ENCODE peak calls at places on chromosomes 16 and 17, in six cellular contexts. One of them, this sample, is unnamed.

GRCh38 chr17:4364622-4365041 is 1.8 kb downstream of the UBE2G1 start:
- DNase-seq in HFF-Myc: no peak
- DNase-seq in NCI-H1930: no peak
- DNase-seq in amniotic stem cell: no peak
- DNase-seq in effector memory CD4-positive, alpha-beta T cell: no peak
- DNase-seq in vagina: no peak
- DNase-seq in this sample: no peak

GRCh38 chr16:55047903-55048497 is 117.3 kb downstream of the IRX5 start:
- DNase-seq in NCI-H1930: no peak
- DNase-seq in amniotic stem cell: no peak
- DNase-seq in vagina: peak
- DNase-seq in HFF-Myc: no peak
- DNase-seq in effector memory CD4-positive, alpha-beta T cell: no peak
- DNase-seq in this sample: no peak

GRCh38 chr16:51161440-51162195 is 10.5 kb upstream of the SALL1 start:
- DNase-seq in NCI-H1930: no peak
- DNase-seq in vagina: no peak
- DNase-seq in amniotic stem cell: no peak
- DNase-seq in effector memory CD4-positive, alpha-beta T cell: no peak
- DNase-seq in HFF-Myc: no peak
- DNase-seq in this sample: no peak

GRCh38 chr16:29983420-29984136 is 9.9 kb downstream of the TAOK2 start:
- DNase-seq in NCI-H1930: no peak
- DNase-seq in effector memory CD4-positive, alpha-beta T cell: no peak
- DNase-seq in amniotic stem cell: no peak
- DNase-seq in HFF-Myc: no peak
- DNase-seq in vagina: no peak
- DNase-seq in this sample: no peak

GRCh38 chr16:80356365-80356764 is 184.4 kb upstream of the DYNLRB2 start:
- DNase-seq in HFF-Myc: no peak
- DNase-seq in effector memory CD4-positive, alpha-beta T cell: no peak
- DNase-seq in vagina: no peak
- DNase-seq in NCI-H1930: no peak
- DNase-seq in amniotic stem cell: no peak
- DNase-seq in this sample: no peak

GRCh38 chr17:15891348-15891747 is 53.6 kb upstream of the ADORA2B start:
- DNase-seq in HFF-Myc: no peak
- DNase-seq in amniotic stem cell: no peak
- DNase-seq in vagina: no peak
- DNase-seq in NCI-H1930: no peak
- DNase-seq in effector memory CD4-positive, alpha-beta T cell: no peak
- DNase-seq in this sample: no peak

GRCh38 chr16:88347656-88348376 is 34.9 kb upstream of the ZNF469 start:
- DNase-seq in amniotic stem cell: no peak
- DNase-seq in vagina: no peak
- DNase-seq in NCI-H1930: no peak
- DNase-seq in effector memory CD4-positive, alpha-beta T cell: no peak
- DNase-seq in HFF-Myc: no peak
- DNase-seq in this sample: no peak

GRCh38 chr17:78903101-78903779 is at the start of gene CEP295NL:
- DNase-seq in vagina: no peak
- DNase-seq in amniotic stem cell: no peak
- DNase-seq in NCI-H1930: no peak
- DNase-seq in HFF-Myc: no peak
- DNase-seq in effector memory CD4-positive, alpha-beta T cell: no peak
- DNase-seq in this sample: no peak

GRCh38 chr17:29883497-29883896 is 46.5 kb downstream of the SSH2 start:
- DNase-seq in HFF-Myc: no peak
- DNase-seq in amniotic stem cell: no peak
- DNase-seq in vagina: no peak
- DNase-seq in NCI-H1930: no peak
- DNase-seq in effector memory CD4-positive, alpha-beta T cell: no peak
- DNase-seq in this sample: no peak

GRCh38 chr16:8173111-8173644 is 417.1 kb downstream of the TMEM114 start:
- DNase-seq in HFF-Myc: peak
- DNase-seq in NCI-H1930: peak
- DNase-seq in vagina: no peak
- DNase-seq in effector memory CD4-positive, alpha-beta T cell: no peak
- DNase-seq in amniotic stem cell: no peak
- DNase-seq in this sample: peak

GRCh38 chr17:30379303-30380105 is 777 bp downstream of the CPD start:
- DNase-seq in NCI-H1930: no peak
- DNase-seq in amniotic stem cell: no peak
- DNase-seq in HFF-Myc: no peak
- DNase-seq in vagina: no peak
- DNase-seq in effector memory CD4-positive, alpha-beta T cell: no peak
- DNase-seq in this sample: no peak

GRCh38 chr16:57615813-57616212 is 12.6 kb upstream of the ADGRG1 start:
- DNase-seq in amniotic stem cell: no peak
- DNase-seq in HFF-Myc: no peak
- DNase-seq in effector memory CD4-positive, alpha-beta T cell: no peak
- DNase-seq in NCI-H1930: no peak
- DNase-seq in vagina: no peak
- DNase-seq in this sample: no peak

GRCh38 chr17:6681671-6682070 is 30.1 kb downstream of the C17orf100 start:
- DNase-seq in amniotic stem cell: no peak
- DNase-seq in effector memory CD4-positive, alpha-beta T cell: no peak
- DNase-seq in vagina: no peak
- DNase-seq in NCI-H1930: no peak
- DNase-seq in HFF-Myc: no peak
- DNase-seq in this sample: no peak

GRCh38 chr16:19001788-19002187 is 18.1 kb downstream of the TMC7 start:
- DNase-seq in amniotic stem cell: no peak
- DNase-seq in effector memory CD4-positive, alpha-beta T cell: no peak
- DNase-seq in HFF-Myc: peak
- DNase-seq in vagina: no peak
- DNase-seq in NCI-H1930: no peak
- DNase-seq in this sample: no peak

GRCh38 chr17:63832455-63832854 is 5.0 kb upstream of the FTSJ3 start:
- DNase-seq in amniotic stem cell: no peak
- DNase-seq in HFF-Myc: no peak
- DNase-seq in vagina: no peak
- DNase-seq in effector memory CD4-positive, alpha-beta T cell: no peak
- DNase-seq in NCI-H1930: no peak
- DNase-seq in this sample: no peak

GRCh38 chr17:36144014-36144413 is 32.4 kb downstream of the TBC1D3B start:
- DNase-seq in amniotic stem cell: no peak
- DNase-seq in NCI-H1930: no peak
- DNase-seq in vagina: no peak
- DNase-seq in effector memory CD4-positive, alpha-beta T cell: no peak
- DNase-seq in HFF-Myc: no peak
- DNase-seq in this sample: no peak

GRCh38 chr16:85037050-85037410 is 9.4 kb downstream of the KIAA0513 start:
- DNase-seq in vagina: no peak
- DNase-seq in effector memory CD4-positive, alpha-beta T cell: no peak
- DNase-seq in NCI-H1930: no peak
- DNase-seq in amniotic stem cell: no peak
- DNase-seq in HFF-Myc: peak
- DNase-seq in this sample: peak

GRCh38 chr16:90034504-90034903 is 15.2 kb upstream of the DBNDD1 start:
- DNase-seq in NCI-H1930: no peak
- DNase-seq in effector memory CD4-positive, alpha-beta T cell: no peak
- DNase-seq in vagina: no peak
- DNase-seq in HFF-Myc: no peak
- DNase-seq in amniotic stem cell: no peak
- DNase-seq in this sample: no peak

GRCh38 chr17:14301761-14302401 is 1.0 kb downstream of the HS3ST3B1 start:
- DNase-seq in vagina: peak
- DNase-seq in HFF-Myc: no peak
- DNase-seq in amniotic stem cell: no peak
- DNase-seq in NCI-H1930: no peak
- DNase-seq in effector memory CD4-positive, alpha-beta T cell: peak
- DNase-seq in this sample: no peak

GRCh38 chr17:77737442-77738265 is 220.8 kb upstream of the TNRC6C start:
- DNase-seq in amniotic stem cell: no peak
- DNase-seq in NCI-H1930: no peak
- DNase-seq in vagina: peak
- DNase-seq in HFF-Myc: no peak
- DNase-seq in effector memory CD4-positive, alpha-beta T cell: no peak
- DNase-seq in this sample: no peak

GRCh38 chr17:6701719-6702118 is 11.4 kb downstream of the SLC13A5 start:
- DNase-seq in vagina: no peak
- DNase-seq in NCI-H1930: peak
- DNase-seq in amniotic stem cell: no peak
- DNase-seq in HFF-Myc: no peak
- DNase-seq in effector memory CD4-positive, alpha-beta T cell: no peak
- DNase-seq in this sample: no peak

GRCh38 chr17:5837055-5837491 is 233.1 kb upstream of the WSCD1 start:
- DNase-seq in NCI-H1930: no peak
- DNase-seq in amniotic stem cell: no peak
- DNase-seq in HFF-Myc: no peak
- DNase-seq in vagina: peak
- DNase-seq in effector memory CD4-positive, alpha-beta T cell: no peak
- DNase-seq in this sample: peak

GRCh38 chr16:30743690-30744089 is 4.5 kb upstream of the PHKG2 start:
- DNase-seq in NCI-H1930: no peak
- DNase-seq in amniotic stem cell: no peak
- DNase-seq in vagina: no peak
- DNase-seq in effector memory CD4-positive, alpha-beta T cell: no peak
- DNase-seq in HFF-Myc: no peak
- DNase-seq in this sample: no peak

GRCh38 chr17:73593249-73593965 is 50.8 kb downstream of the SDK2 start:
- DNase-seq in amniotic stem cell: no peak
- DNase-seq in effector memory CD4-positive, alpha-beta T cell: no peak
- DNase-seq in HFF-Myc: no peak
- DNase-seq in vagina: no peak
- DNase-seq in NCI-H1930: no peak
- DNase-seq in this sample: no peak

GRCh38 chr16:75000481-75001081 is 1.8 kb downstream of the ZNRF1 start:
- DNase-seq in vagina: no peak
- DNase-seq in amniotic stem cell: no peak
- DNase-seq in effector memory CD4-positive, alpha-beta T cell: no peak
- DNase-seq in NCI-H1930: no peak
- DNase-seq in HFF-Myc: no peak
- DNase-seq in this sample: no peak

GRCh38 chr16:30925646-30926332 is 2.4 kb downstream of the FBXL19 start:
- DNase-seq in amniotic stem cell: no peak
- DNase-seq in effector memory CD4-positive, alpha-beta T cell: no peak
- DNase-seq in vagina: no peak
- DNase-seq in NCI-H1930: no peak
- DNase-seq in HFF-Myc: no peak
- DNase-seq in this sample: no peak

GRCh38 chr17:45908460-45908859 is 14.1 kb downstream of the MAPT start:
- DNase-seq in NCI-H1930: no peak
- DNase-seq in vagina: no peak
- DNase-seq in amniotic stem cell: no peak
- DNase-seq in effector memory CD4-positive, alpha-beta T cell: no peak
- DNase-seq in HFF-Myc: no peak
- DNase-seq in this sample: no peak

GRCh38 chr17:1796800-1797199 is 32.9 kb downstream of the SMYD4 start:
- DNase-seq in NCI-H1930: no peak
- DNase-seq in effector memory CD4-positive, alpha-beta T cell: no peak
- DNase-seq in HFF-Myc: no peak
- DNase-seq in vagina: no peak
- DNase-seq in amniotic stem cell: no peak
- DNase-seq in this sample: no peak

GRCh38 chr17:248337-249235 is 67.1 kb upstream of the DOC2B start:
- DNase-seq in effector memory CD4-positive, alpha-beta T cell: no peak
- DNase-seq in HFF-Myc: no peak
- DNase-seq in NCI-H1930: no peak
- DNase-seq in amniotic stem cell: no peak
- DNase-seq in vagina: no peak
- DNase-seq in this sample: no peak

GRCh38 chr17:46154151-46154816 is 38.9 kb downstream of the KANSL1 start:
- DNase-seq in NCI-H1930: no peak
- DNase-seq in HFF-Myc: peak
- DNase-seq in vagina: no peak
- DNase-seq in effector memory CD4-positive, alpha-beta T cell: no peak
- DNase-seq in amniotic stem cell: no peak
- DNase-seq in this sample: no peak

GRCh38 chr16:58218786-58219185 is 20.9 kb upstream of the CSNK2A2 start:
- DNase-seq in NCI-H1930: no peak
- DNase-seq in effector memory CD4-positive, alpha-beta T cell: no peak
- DNase-seq in amniotic stem cell: no peak
- DNase-seq in vagina: no peak
- DNase-seq in HFF-Myc: no peak
- DNase-seq in this sample: no peak

GRCh38 chr16:35252356-35252936 is 1793.0 kb downstream of the TP53TG3F start:
- DNase-seq in NCI-H1930: peak
- DNase-seq in amniotic stem cell: no peak
- DNase-seq in HFF-Myc: no peak
- DNase-seq in effector memory CD4-positive, alpha-beta T cell: no peak
- DNase-seq in vagina: no peak
- DNase-seq in this sample: no peak

GRCh38 chr16:3530371-3530914 is 29.6 kb downstream of the CLUAP1 start:
- DNase-seq in vagina: no peak
- DNase-seq in effector memory CD4-positive, alpha-beta T cell: no peak
- DNase-seq in NCI-H1930: no peak
- DNase-seq in amniotic stem cell: no peak
- DNase-seq in HFF-Myc: no peak
- DNase-seq in this sample: no peak

GRCh38 chr17:5485270-5486205 is at the start of gene DERL2:
- DNase-seq in effector memory CD4-positive, alpha-beta T cell: no peak
- DNase-seq in amniotic stem cell: no peak
- DNase-seq in HFF-Myc: no peak
- DNase-seq in NCI-H1930: no peak
- DNase-seq in vagina: no peak
- DNase-seq in this sample: no peak

GRCh38 chr17:81931189-81931556 is 3.6 kb upstream of the MAFG start:
- DNase-seq in vagina: no peak
- DNase-seq in effector memory CD4-positive, alpha-beta T cell: no peak
- DNase-seq in NCI-H1930: no peak
- DNase-seq in HFF-Myc: no peak
- DNase-seq in amniotic stem cell: no peak
- DNase-seq in this sample: no peak

GRCh38 chr16:79651363-79651762 is 50.8 kb upstream of the MAF start:
- DNase-seq in effector memory CD4-positive, alpha-beta T cell: no peak
- DNase-seq in NCI-H1930: no peak
- DNase-seq in amniotic stem cell: no peak
- DNase-seq in vagina: no peak
- DNase-seq in HFF-Myc: no peak
- DNase-seq in this sample: no peak

This sample was measured in Panc1.